ENCODE peak calls at places on chromosomes 12 and 14, in four cellular contexts. S is RWPE1, B is cardiac muscle cell, L is A549. H is an unnamed sample.

GRCh38 chr14:92517761-92518160 is 4.2 kb downstream of the RIN3 start:
- DNase-seq in S (no peak), B (no peak), L (no peak), H (no peak)

GRCh38 chr14:81275995-81276698 is 55.4 kb upstream of the GTF2A1 start:
- DNase-seq in S (no peak), B (no peak), L (no peak), H (no peak)

GRCh38 chr14:56342419-56342901 is 224.2 kb downstream of the PELI2 start:
- DNase-seq in S (no peak), B (peak; percentile 90), L (no peak), H (no peak)

GRCh38 chr12:46453428-46453827 is 80.9 kb upstream of the SLC38A2 start:
- DNase-seq in S (peak; percentile 49), B (no peak), L (no peak), H (no peak)

GRCh38 chr12:10065241-10065640 is 33.5 kb downstream of the CLEC1A start:
- DNase-seq in S (no peak), B (no peak), L (no peak), H (no peak)

GRCh38 chr14:30607156-30607780 is 14.9 kb upstream of the SCFD1 start:
- DNase-seq in S (no peak), B (peak; percentile 7), L (no peak), H (no peak)

GRCh38 chr12:78645956-78646355 is 218.6 kb upstream of the SYT1 start:
- DNase-seq in S (no peak), B (peak; percentile 3), L (no peak), H (no peak)

GRCh38 chr14:99562848-99563748 is 40.9 kb downstream of the CCDC85C start:
- DNase-seq in S (peak; percentile 33), B (peak; percentile 78), L (peak; percentile 86), H (no peak)

GRCh38 chr12:95802482-95803264 is 12.1 kb upstream of the NTN4 start:
- DNase-seq in S (peak; percentile 88), B (peak; percentile 62), L (peak; percentile 98), H (peak; percentile 87)

GRCh38 chr12:31724597-31724996 is 4.2 kb downstream of the AMN1 start:
- DNase-seq in S (no peak), B (no peak), L (no peak), H (no peak)

GRCh38 chr14:29463727-29464370 is 463.8 kb downstream of the PRKD1 start:
- DNase-seq in S (peak; percentile 5), B (peak; percentile 36), L (no peak), H (no peak)

GRCh38 chr12:34292736-34293625 is 270.7 kb downstream of the ALG10 start:
- DNase-seq in S (no peak), B (no peak), L (peak; percentile 68), H (no peak)

GRCh38 chr14:75577090-75577489 is 1.3 kb upstream of the FLVCR2 start:
- DNase-seq in S (no peak), B (no peak), L (no peak), H (no peak)

GRCh38 chr14:68619805-68620574 is 172.9 kb downstream of the ZFP36L1 start:
- DNase-seq in S (no peak), B (peak; percentile 39), L (peak; percentile 42), H (no peak)

GRCh38 chr12:2170376-2170775 is 117.6 kb downstream of the CACNA1C start:
- DNase-seq in S (no peak), B (peak; percentile 58), L (no peak), H (no peak)

GRCh38 chr12:2168808-2169207 is 116.0 kb downstream of the CACNA1C start:
- DNase-seq in S (peak; percentile 79), B (no peak), L (peak; percentile 42), H (peak; percentile 52)

GRCh38 chr12:2167231-2167630 is 114.4 kb downstream of the CACNA1C start:
- DNase-seq in S (no peak), B (no peak), L (no peak), H (no peak)

GRCh38 chr12:2169964-2170363 is 117.2 kb downstream of the CACNA1C start:
- DNase-seq in S (no peak), B (no peak), L (no peak), H (no peak)

DNA sequence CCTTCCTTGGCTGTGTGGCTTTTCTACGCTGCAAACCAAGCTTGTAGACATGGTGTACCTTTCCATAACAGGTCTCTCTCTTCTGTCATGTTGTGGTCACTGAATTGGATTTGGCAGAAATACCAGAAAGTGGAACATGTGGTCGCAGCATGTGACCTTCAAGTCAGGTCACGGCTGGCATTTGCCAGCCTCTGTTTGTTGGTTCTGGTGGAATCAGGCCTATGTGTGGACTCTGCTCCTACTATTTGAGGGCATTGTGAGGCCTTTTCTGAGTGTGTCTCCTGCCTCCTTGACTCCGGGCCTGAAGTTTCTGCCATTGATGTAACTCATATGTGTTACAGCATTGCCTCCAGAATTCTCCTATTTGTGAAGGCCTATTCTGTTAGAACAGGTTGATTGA is 116.7 kb downstream of the CACNA1C start:
- DNase-seq in S (no peak), B (no peak), L (no peak), H (no peak)
- H3K27ac ChIP-seq in S (no peak overlapping the region), B (peak overlapping the region; percentile 6), L (no peak overlapping the region), H (no peak overlapping the region)

GRCh38 chr12:97250483-97250882 is 212.1 kb upstream of the RMST start:
- DNase-seq in S (no peak), B (no peak), L (no peak), H (no peak)
- H3K27ac ChIP-seq in S (no peak overlapping the region), B (no peak overlapping the region), L (no peak overlapping the region), H (no peak overlapping the region)

GRCh38 chr14:61761557-61761956 is 663 bp upstream of the SNAPC1 start:
- DNase-seq in S (no peak), B (no peak), L (no peak), H (no peak)

GRCh38 chr14:61764342-61765122 is 2.3 kb downstream of the SNAPC1 start:
- DNase-seq in S (no peak), B (no peak), L (no peak), H (no peak)

GRCh38 chr14:61759878-61760277 is 2.3 kb upstream of the SNAPC1 start:
- DNase-seq in S (no peak), B (no peak), L (no peak), H (no peak)

GRCh38 chr14:61765225-61765943 is 3.2 kb downstream of the SNAPC1 start:
- DNase-seq in S (no peak), B (no peak), L (no peak), H (peak; percentile 26)

GRCh38 chr14:61761959-61762786 is at the start of gene SNAPC1:
- DNase-seq in S (peak; percentile 98), B (peak; percentile 99), L (peak; percentile 97), H (peak; percentile 87)
- H3K27ac ChIP-seq in S (peak within 1 kb of the TSS; percentile 83), B (peak within 1 kb of the TSS; percentile 96), L (peak within 1 kb of the TSS; percentile 88), H (peak within 1 kb of the TSS; percentile 67)

DNA sequence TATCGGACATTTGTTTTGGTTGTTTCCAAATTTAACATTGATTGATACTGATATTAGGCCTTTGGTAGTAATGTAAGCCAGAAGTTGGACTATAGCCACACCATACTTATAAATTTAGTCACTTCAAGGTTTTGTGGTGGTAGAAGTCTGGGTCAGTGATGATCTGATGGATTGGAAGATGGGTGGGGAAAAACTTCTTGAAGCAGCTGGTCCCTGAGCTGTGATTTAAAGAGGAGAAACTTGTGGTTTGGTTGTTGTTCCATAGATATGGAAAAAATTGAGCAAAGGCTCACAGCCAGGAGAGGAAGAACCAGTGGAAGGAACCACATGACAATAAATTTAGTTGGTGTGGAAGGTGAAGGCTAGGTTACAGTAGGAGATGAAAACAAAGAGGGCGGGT is 26.1 kb downstream of the PTHLH start:
- DNase-seq in S (no peak), B (no peak), L (no peak), H (no peak)
- H3K27ac ChIP-seq in S (no peak overlapping the region), B (no peak overlapping the region), L (no peak overlapping the region), H (no peak overlapping the region)

GRCh38 chr12:12813120-12814101 is at the start of gene DDX47:
- DNase-seq in S (peak; percentile 82), B (peak; percentile 93), L (peak; percentile 95), H (no peak)
- H3K27ac ChIP-seq in S (peak within 1 kb of the TSS; percentile 62), B (peak within 1 kb of the TSS; percentile 67), L (peak within 1 kb of the TSS; percentile 92), H (peak within 1 kb of the TSS; percentile 62)

DNA sequence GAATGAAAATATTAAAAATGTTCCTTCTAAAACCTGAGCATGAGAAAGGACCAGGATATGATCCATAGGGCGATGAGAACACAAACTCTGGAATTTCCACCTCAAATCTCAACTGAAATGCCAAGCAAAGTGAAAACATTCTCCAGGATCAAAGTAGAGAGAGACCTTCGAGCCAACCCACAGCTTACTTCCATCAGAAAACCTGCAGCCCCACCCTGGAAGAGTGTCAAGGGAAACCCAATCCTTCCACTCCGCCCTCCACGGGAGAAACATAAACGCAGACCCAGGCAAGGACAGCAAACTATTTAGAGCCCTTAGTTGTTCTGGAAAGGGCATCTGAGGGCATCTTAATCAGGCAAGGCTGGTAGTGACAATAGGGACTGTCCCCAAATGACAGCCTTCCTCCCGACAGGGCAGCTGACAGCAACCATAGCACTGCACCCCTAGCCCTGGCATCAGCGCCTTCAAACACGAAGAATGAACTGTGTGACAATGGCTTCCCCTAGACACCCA is 21.8 kb downstream of the SLC15A4 start:
- DNase-seq in S (no peak), B (no peak), L (no peak), H (no peak)
- H3K27ac ChIP-seq in S (no peak overlapping the region), B (no peak overlapping the region), L (no peak overlapping the region), H (peak overlapping the region; percentile 65)

GRCh38 chr12:122097641-122098364 is 19.2 kb downstream of the MLXIP start:
- DNase-seq in S (no peak), B (peak; percentile 87), L (peak; percentile 92), H (no peak)
- H3K27ac ChIP-seq in S (peak overlapping the region; percentile 99), B (peak overlapping the region; percentile 58), L (peak overlapping the region; percentile 88), H (peak overlapping the region; percentile 91)